ENCODE peak calls at places on chromosomes 11 and 22, in four cellular contexts. M is PC-9; K is K562; L is CD8-positive, alpha-beta T cell. T is an unnamed sample.

GRCh38 chr22:36027960-36028645 is 521 bp downstream of the RBFOX2 start:
- DNase-seq in M (no peak), K (peak; percentile 73), L (peak; percentile 59), T (peak; percentile 59)

GRCh38 chr22:31538815-31539214 is 42.5 kb downstream of the SFI1 start:
- DNase-seq in M (no peak), K (no peak), L (no peak), T (no peak)

GRCh38 chr11:94132152-94132558 is 3.5 kb downstream of the PANX1 start:
- DNase-seq in M (peak; percentile 66), K (no peak), L (no peak), T (no peak)

GRCh38 chr11:83611616-83612015 is 325.4 kb upstream of the CCDC90B start:
- DNase-seq in M (no peak), K (no peak), L (no peak), T (no peak)

GRCh38 chr11:87033561-87033960 is 4.2 kb upstream of the TMEM135 start:
- DNase-seq in M (no peak), K (no peak), L (no peak), T (no peak)

GRCh38 chr22:32331918-32332725 is 25.5 kb upstream of the RFPL3 start:
- DNase-seq in M (no peak), K (no peak), L (peak; percentile 38), T (no peak)

GRCh38 chr22:23233746-23234408 is 53.6 kb downstream of the BCR start:
- DNase-seq in M (no peak), K (peak; percentile 63), L (no peak), T (no peak)

GRCh38 chr22:36797988-36798670 is 18.7 kb downstream of the PVALB start:
- DNase-seq in M (no peak), K (no peak), L (no peak), T (no peak)

GRCh38 chr11:7977251-7977917 is 9.8 kb upstream of the EIF3F start:
- DNase-seq in M (peak; percentile 88), K (peak; percentile 2), L (no peak), T (no peak)

GRCh38 chr11:66126808-66127555 is 56.9 kb downstream of the PACS1 start:
- DNase-seq in M (no peak), K (no peak), L (peak; percentile 70), T (no peak)

GRCh38 chr11:65041206-65042035 is at the start of gene SAC3D1:
- DNase-seq in M (peak; percentile 54), K (peak; percentile 82), L (no peak), T (peak; percentile 85)

GRCh38 chr11:113603277-113604059 is 102.6 kb downstream of the TMPRSS5 start:
- DNase-seq in M (no peak), K (no peak), L (no peak), T (no peak)

GRCh38 chr11:118290923-118291322 is 13.6 kb upstream of the CD3E start:
- DNase-seq in M (peak; percentile 65), K (no peak), L (peak; percentile 65), T (no peak)

GRCh38 chr11:133399294-133399693 is 133.0 kb downstream of the OPCML start:
- DNase-seq in M (no peak), K (no peak), L (no peak), T (no peak)

GRCh38 chr11:110126936-110127335 is 33.7 kb downstream of the ZC3H12C start:
- DNase-seq in M (no peak), K (no peak), L (no peak), T (no peak)

GRCh38 chr11:116930177-116930576 is 92.8 kb upstream of the APOA1 start:
- DNase-seq in M (peak; percentile 33), K (no peak), L (peak; percentile 66), T (no peak)

GRCh38 chr11:64123102-64123434 is 42.8 kb downstream of the MACROD1 start:
- DNase-seq in M (no peak), K (no peak), L (no peak), T (peak; percentile 79)

GRCh38 chr22:29914165-29914564 is 31.2 kb downstream of the MTMR3 start:
- DNase-seq in M (peak; percentile 42), K (no peak), L (no peak), T (no peak)

GRCh38 chr11:73388241-73389133 is 12.3 kb downstream of the RELT start:
- DNase-seq in M (no peak), K (no peak), L (no peak), T (peak; percentile 72)

GRCh38 chr11:104946907-104947306 is 21.5 kb downstream of the CASP4 start:
- DNase-seq in M (peak; percentile 46), K (peak; percentile 8), L (no peak), T (no peak)

GRCh38 chr11:69390561-69390960 is 90.9 kb upstream of the LINC01488 start:
- DNase-seq in M (no peak), K (no peak), L (no peak), T (no peak)

GRCh38 chr11:116686891-116687290 is 85.9 kb downstream of the BUD13 start:
- DNase-seq in M (no peak), K (no peak), L (peak; percentile 23), T (no peak)

GRCh38 chr11:607971-608659 is 7.6 kb downstream of the IRF7 start:
- DNase-seq in M (no peak), K (no peak), L (no peak), T (no peak)

GRCh38 chr11:64643258-64643881 is 52.4 kb downstream of the SLC22A12 start:
- DNase-seq in M (no peak), K (peak; percentile 75), L (no peak), T (no peak)

GRCh38 chr11:1438261-1438966 is 48.2 kb downstream of the MOB2 start:
- DNase-seq in M (no peak), K (no peak), L (no peak), T (no peak)

GRCh38 chr22:32311551-32312071 is 46.1 kb upstream of the RFPL3 start:
- DNase-seq in M (no peak), K (no peak), L (no peak), T (no peak)

GRCh38 chr22:22940961-22941605 is 53.5 kb downstream of the IGLL5 start:
- DNase-seq in M (no peak), K (no peak), L (peak; percentile 37), T (no peak)

GRCh38 chr11:117878314-117878938 is 2.0 kb upstream of the FXYD6 start:
- DNase-seq in M (no peak), K (no peak), L (peak; percentile 31), T (no peak)

GRCh38 chr22:46090631-46091201 is 59.6 kb upstream of the PPARA start:
- DNase-seq in M (no peak), K (no peak), L (no peak), T (peak; percentile 22)

GRCh38 chr11:70478194-70478890 is 80.0 kb downstream of the CTTN start:
- DNase-seq in M (no peak), K (no peak), L (no peak), T (peak; percentile 34)

GRCh38 chr11:122748968-122749687 is 89.2 kb upstream of the CRTAM start:
- DNase-seq in M (peak; percentile 48), K (no peak), L (peak; percentile 58), T (no peak)

GRCh38 chr22:45863981-45864751 is 112.8 kb downstream of the WNT7B start:
- DNase-seq in M (peak; percentile 49), K (peak; percentile 73), L (peak; percentile 79), T (no peak)

DNA sequence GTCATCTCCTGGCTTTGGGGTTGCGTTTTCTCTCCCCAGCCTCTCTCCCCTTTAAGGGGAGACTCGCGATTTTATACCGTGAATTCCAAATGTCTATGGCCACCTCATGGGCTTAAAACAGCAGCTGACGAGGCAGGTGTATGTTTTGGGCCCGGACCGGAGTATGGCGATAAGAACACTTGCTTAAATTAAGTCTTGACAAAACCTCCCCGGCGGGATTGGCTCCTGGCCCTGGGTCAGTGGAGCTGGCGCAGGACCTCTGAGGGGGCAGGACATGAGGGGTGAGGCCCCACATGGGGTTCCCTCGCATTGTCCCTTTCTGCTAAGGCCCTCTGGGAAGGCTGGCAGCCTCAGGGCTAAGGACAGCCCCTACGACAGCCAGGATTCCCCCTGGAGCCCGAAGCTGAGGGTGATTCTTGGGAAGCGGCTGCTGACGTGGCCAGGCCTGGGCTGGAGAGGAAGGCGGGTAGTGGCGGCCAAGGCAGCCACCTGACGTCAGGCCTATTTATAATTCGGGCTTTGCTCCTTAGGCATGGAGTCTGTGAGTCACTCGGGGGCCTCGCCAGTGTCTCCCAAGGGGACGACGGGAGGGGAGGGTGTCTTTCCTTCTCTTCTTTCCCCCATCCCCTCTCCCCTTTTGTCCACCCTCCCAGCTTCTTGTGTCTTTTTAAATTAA is 12.7 kb downstream of the MYO18B start:
- DNase-seq in M (no peak), K (no peak), L (no peak), T (no peak)
- H3K27ac ChIP-seq in M (no peak overlapping the region), K (no peak overlapping the region), L (no peak overlapping the region), T (no peak overlapping the region)

DNA sequence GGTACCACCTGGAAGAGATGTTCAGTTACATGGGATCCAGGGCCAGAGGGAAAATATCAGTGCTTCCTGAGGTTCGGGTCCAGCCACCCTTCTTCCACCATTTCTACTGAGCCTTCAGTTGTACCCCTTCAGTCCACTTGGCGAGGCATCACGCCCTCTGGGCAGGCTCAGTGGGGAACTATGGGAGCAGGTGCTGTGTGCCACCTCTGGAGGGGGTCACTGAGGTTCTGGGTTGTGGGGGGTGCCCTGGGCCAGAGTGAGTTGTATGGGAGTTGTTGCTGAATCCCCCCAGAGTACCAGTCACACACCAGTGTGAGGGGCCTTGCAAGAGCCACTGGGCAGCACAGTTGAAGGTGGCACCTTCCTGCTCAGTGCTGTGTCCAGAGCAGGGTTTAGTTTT is 2.7 kb upstream of the SREBF2 start:
- DNase-seq in M (no peak), K (no peak), L (no peak), T (no peak)
- TF ChIP-seq CTCF in M (no peak), K (peak; percentile 40), L (no peak), T (no peak)

DNA sequence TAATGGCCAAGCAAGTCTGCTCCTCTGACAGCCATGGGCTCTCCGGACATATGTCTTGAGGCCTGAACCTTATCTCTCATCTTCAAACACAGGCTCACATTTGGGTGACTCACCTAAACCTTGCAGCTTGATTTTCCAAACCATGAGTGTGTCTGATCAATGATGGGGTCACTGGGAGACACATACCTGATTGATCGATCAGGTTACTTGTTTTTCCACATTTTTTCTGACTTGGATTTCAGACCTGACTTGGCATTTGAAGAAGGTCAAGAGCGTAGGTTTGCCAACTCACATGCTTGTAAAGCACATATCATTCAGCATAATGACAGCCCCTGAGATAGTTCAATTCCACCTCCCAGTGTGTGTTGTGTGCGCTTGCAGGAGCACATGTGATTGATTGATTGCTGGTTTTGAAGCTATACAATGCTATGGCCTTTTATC is 116.7 kb upstream of the KIRREL3 start:
- DNase-seq in M (no peak), K (no peak), L (no peak), T (no peak)
- H3K27me3 ChIP-seq in M (peaks cover 55% of the 10 kb centered on the region), K (no peaks in the 10 kb centered on the region), L (no peaks in the 10 kb centered on the region), T (no peaks in the 10 kb centered on the region)

GRCh38 chr22:39907035-39907434 is 6.2 kb downstream of the GRAP2 start:
- DNase-seq in M (no peak), K (no peak), L (no peak), T (no peak)
- H3K27ac ChIP-seq in M (no peak overlapping the region), K (peak overlapping the region; percentile 73), L (peak overlapping the region; percentile 49), T (no peak overlapping the region)

GRCh38 chr22:50677493-50678217 is 5.0 kb downstream of the SHANK3 start:
- DNase-seq in M (no peak), K (no peak), L (peak; percentile 41), T (no peak)

GRCh38 chr22:50678218-50678650 is 5.6 kb downstream of the SHANK3 start:
- DNase-seq in M (no peak), K (no peak), L (peak; percentile 46), T (no peak)

GRCh38 chr22:50675553-50676199 is 3.1 kb downstream of the SHANK3 start:
- DNase-seq in M (peak; percentile 32), K (peak; percentile 1), L (peak; percentile 45), T (no peak)

GRCh38 chr22:50676211-50676636 is 3.6 kb downstream of the SHANK3 start:
- DNase-seq in M (no peak), K (peak; percentile 2), L (no peak), T (no peak)

GRCh38 chr22:50676661-50677492 is 4.3 kb downstream of the SHANK3 start:
- DNase-seq in M (peak; percentile 32), K (peak; percentile 2), L (peak; percentile 44), T (no peak)
- TF ChIP-seq CTCF in M (no peak), K (no peak), L (no peak), T (no peak)